ENCODE peak calls at places on chromosomes 1 and 21, in five cellular contexts. Q is RPMI8226, F is NCI-H1092, U is T-helper 1 cell, V is EH. H is an unnamed sample.

GRCh38 chr21:28480091-28480869 is 512.4 kb downstream of the LTN1 start:
- DNase-seq in F (no peak), V (no peak), U (no peak), Q (peak; percentile 86), H (no peak)

GRCh38 chr1:34768856-34769255 is 9.3 kb downstream of the GJB4 start:
- DNase-seq in V (no peak), U (no peak), F (no peak), Q (no peak), H (no peak)

GRCh38 chr1:50329332-50329932 is 93.8 kb downstream of the DMRTA2 start:
- DNase-seq in U (no peak), V (no peak), Q (no peak), F (no peak), H (no peak)

GRCh38 chr1:92323473-92324453 is 24.9 kb downstream of the RPAP2 start:
- DNase-seq in F (no peak), Q (no peak), U (no peak), V (no peak), H (no peak)

GRCh38 chr1:226424228-226425003 is 16.5 kb upstream of the PARP1 start:
- DNase-seq in U (no peak), Q (peak; percentile 66), V (peak; percentile 37), F (peak; percentile 54), H (peak; percentile 5)

GRCh38 chr1:215710340-215710971 is 143.4 kb downstream of the KCTD3 start:
- DNase-seq in F (peak; percentile 75), U (no peak), V (peak; percentile 68), Q (peak; percentile 70), H (peak; percentile 41)

GRCh38 chr21:24514081-24514733 is 1093.1 kb downstream of the MRPL39 start:
- DNase-seq in F (peak; percentile 13), V (no peak), U (no peak), Q (peak; percentile 3), H (no peak)

GRCh38 chr1:93758842-93759515 is 77.3 kb upstream of the BCAR3 start:
- DNase-seq in F (no peak), V (peak; percentile 51), Q (no peak), U (no peak), H (no peak)

GRCh38 chr21:41507521-41508414 is at the start of gene TMPRSS2:
- DNase-seq in Q (no peak), U (no peak), V (no peak), F (no peak), H (no peak)

GRCh38 chr1:50969611-50970507 is at the start of gene CDKN2C:
- DNase-seq in F (peak; percentile 77), Q (no peak), V (peak; percentile 96), U (peak; percentile 46), H (peak; percentile 75)

GRCh38 chr1:205365945-205366463 is 9.3 kb upstream of the KLHDC8A start:
- DNase-seq in V (no peak), Q (no peak), U (no peak), F (peak; percentile 62), H (no peak)

GRCh38 chr1:24351918-24352637 is 32.9 kb downstream of the GRHL3 start:
- DNase-seq in Q (peak; percentile 21), V (peak; percentile 78), U (no peak), F (no peak), H (no peak)

GRCh38 chr21:14215971-14216621 is at the start of gene RBM11:
- DNase-seq in Q (peak; percentile 82), V (peak; percentile 46), U (peak; percentile 63), F (peak; percentile 13), H (peak; percentile 57)

GRCh38 chr21:27024316-27024715 is 57.4 kb upstream of the ADAMTS5 start:
- DNase-seq in F (no peak), V (peak; percentile 88), U (no peak), Q (no peak), H (no peak)

GRCh38 chr1:109653286-109653685 is 2.6 kb upstream of the GSTM4 start:
- DNase-seq in U (no peak), Q (no peak), V (peak; percentile 51), F (no peak), H (no peak)

GRCh38 chr1:1282998-1283397 is 2.8 kb downstream of the SCNN1D start:
- DNase-seq in U (no peak), F (no peak), V (peak; percentile 25), Q (no peak), H (no peak)

GRCh38 chr1:56387071-56387747 is 192.2 kb downstream of the PLPP3 start:
- DNase-seq in F (no peak), U (no peak), Q (no peak), V (no peak), H (no peak)

GRCh38 chr1:234928642-234929041 is 200.0 kb downstream of the TOMM20 start:
- DNase-seq in U (no peak), V (no peak), Q (peak; percentile 38), F (no peak), H (no peak)

GRCh38 chr21:25512095-25513086 is 94.9 kb downstream of the MRPL39 start:
- DNase-seq in Q (no peak), V (no peak), U (no peak), F (no peak), H (no peak)

GRCh38 chr1:200372095-200372884 is 37.5 kb downstream of the ZNF281 start:
- DNase-seq in Q (no peak), U (no peak), F (no peak), V (peak; percentile 94), H (no peak)

GRCh38 chr1:205704891-205705290 is 24.6 kb upstream of the SLC45A3 start:
- DNase-seq in U (no peak), F (no peak), Q (no peak), V (no peak), H (no peak)

GRCh38 chr1:19344372-19344810 is 32.3 kb downstream of the SLC66A1 start:
- DNase-seq in Q (peak; percentile 51), F (peak; percentile 71), V (peak; percentile 44), U (peak; percentile 33), H (no peak)

GRCh38 chr1:171429137-171429536 is 56.2 kb upstream of the PRRC2C start:
- DNase-seq in F (no peak), V (no peak), Q (no peak), U (no peak), H (no peak)

GRCh38 chr21:36663033-36663855 is 35.7 kb upstream of the SIM2 start:
- DNase-seq in Q (no peak), U (no peak), V (peak; percentile 39), F (no peak), H (no peak)

GRCh38 chr1:236064674-236065508 is at the start of gene NID1:
- DNase-seq in Q (no peak), U (peak; percentile 22), V (peak; percentile 88), F (no peak), H (no peak)

GRCh38 chr1:79312438-79312837 is 305.9 kb upstream of the ADGRL4 start:
- DNase-seq in V (no peak), Q (no peak), U (no peak), F (no peak), H (no peak)

GRCh38 chr1:176696109-176696508 is 233.1 kb downstream of the PAPPA2 start:
- DNase-seq in V (peak; percentile 1), U (no peak), F (no peak), Q (peak; percentile 73), H (no peak)